ENCODE peak calls at places on chromosome 13, in four cellular contexts. K is BJ; H is pancreas; U is CD8-positive, alpha-beta T cell. Q is an unnamed sample. For H3K36me3, the result is how much of the 10 kb centered on the place peaks cover.

GRCh38 chr13:43273362-43273761 is 250.0 kb downstream of the DNAJC15 start:
- DNase-seq in K (no peak), H (no peak), U (no peak), Q (no peak)

GRCh38 chr13:47211106-47211505 is 314.3 kb upstream of the HTR2A start:
- DNase-seq in K (no peak), H (no peak), U (no peak), Q (no peak)

GRCh38 chr13:94657167-94657566 is 55.2 kb downstream of the SOX21 start:
- DNase-seq in K (no peak), H (no peak), U (no peak), Q (no peak)

GRCh38 chr13:33509642-33510229 is 224.2 kb upstream of the STARD13 start:
- DNase-seq in K (peak), U (no peak), H (no peak), Q (peak)

GRCh38 chr13:42735011-42735410 is 46.4 kb upstream of the FAM216B start:
- DNase-seq in K (no peak), H (no peak), U (no peak), Q (no peak)

GRCh38 chr13:79901336-79901735 is 420.4 kb downstream of the NDFIP2 start:
- DNase-seq in K (no peak), H (no peak), U (no peak), Q (no peak)

GRCh38 chr13:78317030-78317429 is 286.3 kb downstream of the POU4F1 start:
- DNase-seq in H (no peak), K (no peak), U (no peak), Q (no peak)

GRCh38 chr13:95357875-95358274 is 56.6 kb upstream of the ABCC4 start:
- DNase-seq in U (no peak), H (no peak), K (no peak), Q (no peak)

GRCh38 chr13:48334534-48335127 is 31.1 kb downstream of the RB1 start:
- DNase-seq in K (peak), U (no peak), H (no peak), Q (no peak)

GRCh38 chr13:110912651-110913051 is 2.2 kb downstream of the ANKRD10 start:
- DNase-seq in H (no peak), U (no peak), K (no peak), Q (no peak)

GRCh38 chr13:23159205-23159586 is 21.6 kb upstream of the SGCG start:
- DNase-seq in U (no peak), K (no peak), H (no peak), Q (no peak)

GRCh38 chr13:63680704-63681103 is 2265.1 kb upstream of the PCDH20 start:
- DNase-seq in U (no peak), K (no peak), H (no peak), Q (no peak)

GRCh38 chr13:42114912-42115311 is 66.5 kb downstream of the DGKH start:
- DNase-seq in U (no peak), K (no peak), H (no peak), Q (no peak)

GRCh38 chr13:48038763-48039162 is 1.2 kb downstream of the NUDT15 start:
- DNase-seq in U (no peak), K (no peak), H (no peak), Q (no peak)

GRCh38 chr13:19984430-19985218 is 26.1 kb downstream of the ZMYM2 start:
- DNase-seq in H (no peak), U (no peak), K (no peak), Q (no peak)

GRCh38 chr13:69948016-69948415 is 159.6 kb upstream of the ATXN8OS start:
- DNase-seq in U (no peak), K (no peak), H (no peak), Q (no peak)

GRCh38 chr13:98317573-98318171 is 140.6 kb upstream of the RNF113B start:
- DNase-seq in U (no peak), H (no peak), K (no peak), Q (no peak)

GRCh38 chr13:91946498-91947070 is 548.2 kb downstream of the GPC5 start:
- DNase-seq in K (no peak), U (no peak), H (no peak), Q (no peak)

GRCh38 chr13:21316376-21316775 is 139.9 kb downstream of the MRPL57 start:
- DNase-seq in K (no peak), H (no peak), U (no peak), Q (no peak)

GRCh38 chr13:40549500-40550094 is 116.8 kb downstream of the FOXO1 start:
- DNase-seq in K (peak), H (no peak), U (no peak), Q (no peak)

GRCh38 chr13:49466240-49466914 is 22.3 kb downstream of the SETDB2 start:
- DNase-seq in K (no peak), H (no peak), U (no peak), Q (no peak)

GRCh38 chr13:24128962-24129361 is 31.6 kb upstream of the SPATA13 start:
- DNase-seq in H (no peak), U (no peak), K (no peak), Q (no peak)

GRCh38 chr13:95075506-95075905 is 225.7 kb downstream of the ABCC4 start:
- DNase-seq in U (no peak), H (no peak), K (no peak), Q (no peak)

GRCh38 chr13:33526718-33527117 is 241.2 kb upstream of the STARD13 start:
- DNase-seq in H (no peak), K (no peak), U (no peak), Q (no peak)

GRCh38 chr13:24006520-24007248 is 109.4 kb upstream of the C1QTNF9B start:
- DNase-seq in K (no peak), U (no peak), H (no peak), Q (no peak)

GRCh38 chr13:104385409-104385808 is 1319.2 kb upstream of the SLC10A2 start:
- DNase-seq in U (no peak), K (peak), H (no peak), Q (no peak)

GRCh38 chr13:50644081-50644871 is 199.2 kb downstream of the DLEU7 start:
- DNase-seq in H (no peak), U (no peak), K (no peak), Q (no peak)
- H3K36me3 ChIP-seq in H (under half), U (under half), K (under half), Q (under half)

GRCh38 chr13:68808456-68808855 is 1299.2 kb upstream of the ATXN8OS start:
- DNase-seq in U (no peak), K (no peak), H (no peak), Q (no peak)

GRCh38 chr13:68813397-68813796 is 1294.2 kb upstream of the ATXN8OS start:
- DNase-seq in K (no peak), H (no peak), U (no peak), Q (no peak)

GRCh38 chr13:68806125-68806524 is 1301.5 kb upstream of the ATXN8OS start:
- DNase-seq in U (no peak), H (no peak), K (no peak), Q (no peak)

DNA sequence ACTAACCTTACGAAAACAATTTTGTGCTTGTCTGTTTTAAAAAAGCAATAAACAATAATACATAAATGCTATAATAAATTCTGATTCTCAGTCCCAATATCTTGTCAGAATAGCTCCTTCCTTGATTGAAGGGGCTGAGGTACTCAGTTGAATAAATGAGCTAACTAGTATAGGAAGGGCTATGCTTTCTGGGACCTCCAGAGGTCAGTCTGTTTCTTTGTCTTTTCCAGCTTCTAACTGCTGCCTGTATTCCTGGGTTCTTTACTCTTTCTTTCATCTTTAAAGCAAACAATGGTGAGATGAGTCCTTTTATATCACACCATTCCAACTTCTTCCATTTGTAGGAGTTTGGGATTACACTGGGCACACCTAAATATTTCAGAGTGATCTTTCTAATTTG is 1297.0 kb upstream of the ATXN8OS start:
- DNase-seq in U (no peak), K (no peak), H (no peak), Q (no peak)
- TF ChIP-seq CTCF in U (no peak), K (no peak), H (no peak), Q (no peak)

GRCh38 chr13:31521466-31521865 is 217.9 kb upstream of the RXFP2 start:
- DNase-seq in K (no peak), H (no peak), U (no peak), Q (no peak)
- H3K4me3 ChIP-seq in K (no peak), H (no peak), U (no peak), Q (no peak)

DNA sequence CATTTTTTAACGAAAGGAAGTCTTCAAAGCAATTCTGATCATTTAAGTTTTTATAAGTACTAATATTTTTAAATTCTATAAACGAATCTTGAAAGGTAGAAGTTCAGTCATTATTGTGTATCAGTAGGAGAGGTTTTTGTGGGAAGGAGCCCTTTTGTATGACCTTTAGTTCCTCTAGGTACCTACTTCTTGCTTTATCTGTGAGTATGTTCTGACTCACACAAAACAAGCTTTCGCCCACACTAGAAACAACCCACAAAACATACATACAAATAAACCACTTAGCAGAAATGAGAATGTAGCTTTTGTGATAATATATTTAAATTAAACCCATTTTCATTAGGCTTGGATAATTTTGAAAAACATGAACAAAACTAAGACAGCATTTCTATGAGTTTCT is 27.8 kb downstream of the ERCC5 start:
- DNase-seq in H (no peak), U (no peak), K (no peak), Q (no peak)
- H3K36me3 ChIP-seq in H (half or more), U (under half), K (under half), Q (under half)

Q was measured in breast epithelium.